ENCODE peak calls at places on chromosomes 4 and X, in five cellular contexts. L is endodermal cell, B is left ventricle myocardium inferior, X is astrocyte, Q is H9. H is an unnamed sample. For H3K27me3 and H3K4me1, the result is how much of the 10 kb centered on the place peaks cover.

GRCh38 chr4:69095301-69095731 is 958 bp upstream of the UGT2B7 start:
- DNase-seq in B (no peak), X (peak), L (no peak), Q (no peak), H (no peak)

GRCh38 chrX:136674270-136674986 is 26.5 kb downstream of the CD40LG start:
- DNase-seq in Q (no peak), B (no peak), X (no peak), L (no peak), H (no peak)

GRCh38 chr4:138090145-138090917 is 151.8 kb downstream of the SLC7A11 start:
- DNase-seq in L (peak), B (peak), Q (peak), X (peak), H (no peak)

GRCh38 chrX:119512145-119512800 is 44.0 kb downstream of the SLC25A5 start:
- DNase-seq in B (peak), L (peak), X (peak), Q (peak), H (peak)

GRCh38 chr4:169348541-169348940 is 77.8 kb upstream of the SH3RF1 start:
- DNase-seq in X (no peak), B (no peak), L (no peak), Q (no peak), H (no peak)

GRCh38 chrX:134571831-134572230 is 86.4 kb downstream of the PLAC1 start:
- DNase-seq in X (no peak), Q (no peak), L (no peak), B (no peak), H (no peak)

GRCh38 chr4:61379406-61379805 is 179.3 kb downstream of the ADGRL3 start:
- DNase-seq in B (no peak), X (no peak), Q (no peak), L (no peak), H (no peak)

GRCh38 chr4:159498371-159499115 is 395.7 kb downstream of the RAPGEF2 start:
- DNase-seq in L (no peak), Q (no peak), X (no peak), B (no peak), H (no peak)

GRCh38 chr4:41975341-41975740 is 6.2 kb upstream of the DCAF4L1 start:
- DNase-seq in Q (no peak), B (no peak), X (no peak), L (no peak), H (no peak)

GRCh38 chrX:110032534-110033161 is 29.7 kb downstream of the TMEM164 start:
- DNase-seq in L (no peak), Q (no peak), B (no peak), X (no peak), H (no peak)

GRCh38 chr4:175306436-175306835 is 388.3 kb downstream of the ADAM29 start:
- DNase-seq in Q (no peak), L (no peak), B (no peak), X (no peak), H (no peak)

GRCh38 chr4:35993606-35994005 is 250.7 kb downstream of the ARAP2 start:
- DNase-seq in B (no peak), L (no peak), Q (no peak), X (no peak), H (no peak)

GRCh38 chr4:74671074-74671698 is 123.1 kb downstream of the BTC start:
- DNase-seq in X (peak), B (peak), L (peak), Q (peak), H (no peak)

GRCh38 chr4:94642561-94642866 is 115.2 kb upstream of the BMPR1B start:
- DNase-seq in L (no peak), Q (no peak), B (no peak), X (peak), H (no peak)

GRCh38 chr4:1983846-1984405 is 24.8 kb downstream of the NELFA start:
- DNase-seq in B (peak), L (no peak), Q (no peak), X (no peak), H (no peak)

GRCh38 chrX:16834811-16835210 is 35.4 kb downstream of the RBBP7 start:
- DNase-seq in Q (no peak), B (no peak), L (no peak), X (peak), H (no peak)

GRCh38 chrX:134173541-134174272 is 63.3 kb upstream of the CCDC160 start:
- DNase-seq in B (no peak), X (no peak), Q (peak), L (peak), H (no peak)

GRCh38 chr4:114077610-114078009 is 98.2 kb upstream of the ARSJ start:
- DNase-seq in B (no peak), X (peak), L (no peak), Q (no peak), H (no peak)

GRCh38 chr4:117375101-117375500 is 289.7 kb upstream of the TRAM1L1 start:
- DNase-seq in Q (no peak), B (no peak), X (peak), L (no peak), H (no peak)

GRCh38 chr4:15240764-15241163 is 187.1 kb upstream of the C1QTNF7 start:
- DNase-seq in X (peak), Q (no peak), B (no peak), L (no peak), H (no peak)

GRCh38 chrX:138986866-138987265 is 275.3 kb upstream of the FGF13 start:
- DNase-seq in L (no peak), B (no peak), X (peak), Q (no peak), H (no peak)

GRCh38 chr4:138981930-138982390 is 33.6 kb upstream of the NOCT start:
- DNase-seq in L (no peak), X (peak), B (no peak), Q (peak), H (no peak)

GRCh38 chr4:8542776-8543525 is 37.2 kb upstream of the GPR78 start:
- DNase-seq in X (no peak), B (no peak), Q (no peak), L (no peak), H (no peak)

GRCh38 chrX:109952050-109952449 is 50.9 kb upstream of the TMEM164 start:
- DNase-seq in X (peak), B (no peak), Q (no peak), L (no peak), H (no peak)

GRCh38 chrX:136491832-136492231 is 4.1 kb downstream of the BRS3 start:
- DNase-seq in L (peak), Q (no peak), B (no peak), X (no peak), H (no peak)

GRCh38 chr4:151087467-151087866 is 12.0 kb upstream of the RPS3A start:
- DNase-seq in L (peak), X (no peak), Q (peak), B (no peak), H (no peak)

GRCh38 chr4:15420642-15421041 is 7.2 kb upstream of the C1QTNF7 start:
- DNase-seq in Q (no peak), X (peak), B (no peak), L (no peak), H (no peak)

GRCh38 chrX:17638731-17639130 is 98.6 kb upstream of the SCML1 start:
- DNase-seq in L (no peak), Q (no peak), X (no peak), B (no peak), H (no peak)

GRCh38 chr4:106495498-106495897 is 126.9 kb upstream of the GIMD1 start:
- DNase-seq in X (peak), Q (no peak), B (no peak), L (no peak), H (no peak)

GRCh38 chrX:13293700-13294099 is 26.2 kb downstream of the ATXN3L start:
- DNase-seq in L (no peak), B (no peak), Q (no peak), X (peak), H (no peak)

GRCh38 chrX:5916945-5917344 is 311.7 kb downstream of the NLGN4X start:
- DNase-seq in Q (no peak), B (no peak), L (peak), X (no peak), H (no peak)

GRCh38 chr4:27692098-27692679 is 831.5 kb downstream of the STIM2 start:
- DNase-seq in X (peak), L (peak), Q (peak), B (no peak), H (no peak)

GRCh38 chr4:113979157-113979972 is at the start of gene ARSJ:
- DNase-seq in L (peak), Q (peak), X (peak), B (peak), H (peak)

GRCh38 chr4:78596111-78596742 is 44.7 kb downstream of the ANXA3 start:
- DNase-seq in B (no peak), L (no peak), X (no peak), Q (no peak), H (no peak)

GRCh38 chrX:33194876-33195433 is 16.4 kb downstream of the DMD start:
- DNase-seq in L (no peak), X (peak), Q (no peak), B (no peak), H (no peak)

GRCh38 chr4:107261241-107261874 is 225.2 kb upstream of the DKK2 start:
- DNase-seq in X (peak), Q (no peak), B (no peak), L (no peak), H (no peak)

GRCh38 chrX:130715299-130715698 is 187.7 kb downstream of the ENOX2 start:
- DNase-seq in B (no peak), Q (no peak), L (no peak), X (peak), H (no peak)

GRCh38 chr4:108446554-108446953 is 173.8 kb upstream of the RPL34 start:
- DNase-seq in Q (no peak), B (no peak), L (no peak), X (no peak), H (no peak)

GRCh38 chrX:37685452-37686347 is at the start of gene XK:
- DNase-seq in L (peak), Q (peak), B (peak), X (peak), H (peak)

GRCh38 chrX:65241059-65241721 is 264.9 kb upstream of the ZC4H2 start:
- DNase-seq in X (no peak), B (no peak), L (peak), Q (no peak), H (no peak)

GRCh38 chr4:125314676-125315570 is at the start of gene FAT4:
- DNase-seq in Q (peak), B (peak), L (peak), X (peak), H (peak)
- H3K27me3 ChIP-seq in Q (under half), B (under half), L (under half), X (under half), H (under half)

GRCh38 chr4:153520227-153520626 is 54.1 kb downstream of the TMEM131L start:
- DNase-seq in L (no peak), X (no peak), B (no peak), Q (no peak), H (no peak)

GRCh38 chr4:153519677-153520076 is 53.5 kb downstream of the TMEM131L start:
- DNase-seq in B (no peak), X (no peak), Q (no peak), L (no peak), H (no peak)

GRCh38 chr4:153518637-153519384 is 52.7 kb downstream of the TMEM131L start:
- DNase-seq in Q (no peak), X (no peak), L (no peak), B (no peak), H (no peak)

GRCh38 chr4:153518001-153518400 is 51.8 kb downstream of the TMEM131L start:
- DNase-seq in B (no peak), X (no peak), L (no peak), Q (no peak), H (no peak)

DNA sequence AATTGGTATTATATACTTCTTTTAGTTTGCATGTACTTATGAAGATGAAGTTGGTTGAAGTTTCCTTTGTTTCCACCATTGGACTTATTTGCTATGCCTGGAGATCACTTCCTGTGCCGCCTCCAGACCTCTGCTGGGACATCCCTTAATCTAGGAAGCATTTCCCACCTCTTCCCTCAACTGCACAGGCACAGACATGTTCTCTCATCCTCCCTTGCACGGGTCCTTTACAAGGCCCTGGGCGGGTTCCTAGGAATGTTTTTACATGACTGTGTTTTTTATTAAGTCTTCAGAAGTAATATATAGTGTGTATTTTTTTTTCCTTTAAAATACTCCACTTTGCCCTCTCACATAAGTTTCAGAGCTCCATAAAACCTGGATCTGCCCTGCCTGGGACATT is 51.0 kb downstream of the TMEM131L start:
- DNase-seq in B (no peak), X (no peak), L (no peak), Q (no peak), H (no peak)
- H3K4me1 ChIP-seq in B (half or more), X (under half), L (under half), Q (under half), H (under half)

GRCh38 chr4:65791807-65792308 is 121.6 kb upstream of the EPHA5 start:
- DNase-seq in Q (no peak), L (no peak), X (peak), B (no peak), H (no peak)
- H3K27me3 ChIP-seq in Q (under half), L (under half), X (under half), B (under half), H (under half)

DNA sequence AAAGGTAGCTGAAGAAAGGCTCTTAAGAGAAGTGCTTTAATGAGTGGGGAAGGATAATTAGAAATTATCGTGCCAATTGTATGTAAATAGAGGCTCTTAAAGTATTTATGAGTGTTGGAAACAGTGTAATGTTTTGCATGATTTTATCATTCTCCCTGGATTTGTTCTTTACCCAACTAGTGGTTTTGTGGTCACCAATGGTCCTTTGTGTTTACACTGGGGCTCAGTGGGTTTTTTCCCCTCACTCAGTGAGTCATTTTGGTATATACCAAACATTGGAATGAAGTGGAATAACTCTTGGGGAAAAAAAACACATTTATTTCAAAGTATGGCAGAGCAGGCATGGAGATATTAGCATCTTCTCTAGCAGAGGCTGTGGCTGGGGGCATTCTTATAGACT is 20.8 kb upstream of the LGI2 start:
- DNase-seq in X (peak), B (no peak), L (no peak), Q (no peak), H (no peak)
- H3K4me1 ChIP-seq in X (under half), B (under half), L (under half), Q (under half), H (under half)

GRCh38 chrX:31800219-31800618 is 728.4 kb upstream of the FTHL17 start:
- DNase-seq in X (no peak), B (no peak), Q (no peak), L (no peak), H (no peak)

DNA sequence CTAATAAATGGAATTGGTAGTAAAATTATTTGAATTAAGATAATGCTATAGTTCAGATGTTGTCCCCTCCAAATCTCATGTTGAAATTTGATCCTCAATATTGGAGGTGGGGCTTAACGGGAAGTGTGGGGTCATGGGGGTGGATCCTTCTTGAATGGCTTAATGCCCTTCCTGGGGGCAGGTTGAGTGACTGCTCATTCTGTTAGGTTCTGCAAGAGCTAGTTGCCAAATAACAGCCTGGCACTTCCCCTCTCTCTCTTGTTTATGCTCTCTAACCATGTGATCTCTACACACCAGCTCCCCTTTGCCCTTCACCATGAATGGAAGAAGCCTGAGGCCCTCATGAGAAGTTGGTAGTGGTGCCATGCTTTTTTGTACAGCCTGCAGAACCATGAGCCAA is 724.8 kb upstream of the FTHL17 start:
- DNase-seq in Q (no peak), B (no peak), L (no peak), X (no peak), H (no peak)
- H3K27me3 ChIP-seq in Q (under half), B (under half), L (under half), X (under half), H (under half)

GRCh38 chr4:141643557-141643956 is 7.2 kb downstream of the IL15 start:
- DNase-seq in Q (no peak), B (no peak), L (no peak), X (peak), H (no peak)
- H3K4me1 ChIP-seq in Q (under half), B (under half), L (under half), X (under half), H (under half)

GRCh38 chr4:99165978-99166377 is 21.9 kb upstream of the ADH4 start:
- DNase-seq in B (no peak), Q (no peak), L (no peak), X (no peak), H (no peak)
- H3K27me3 ChIP-seq in B (under half), Q (under half), L (under half), X (under half), H (under half)

GRCh38 chr4:156954598-156954997 is 17.0 kb downstream of the PDGFC start:
- DNase-seq in Q (no peak), L (no peak), X (no peak), B (no peak), H (no peak)
- H3K4me1 ChIP-seq in Q (under half), L (under half), X (under half), B (under half), H (under half)

DNA sequence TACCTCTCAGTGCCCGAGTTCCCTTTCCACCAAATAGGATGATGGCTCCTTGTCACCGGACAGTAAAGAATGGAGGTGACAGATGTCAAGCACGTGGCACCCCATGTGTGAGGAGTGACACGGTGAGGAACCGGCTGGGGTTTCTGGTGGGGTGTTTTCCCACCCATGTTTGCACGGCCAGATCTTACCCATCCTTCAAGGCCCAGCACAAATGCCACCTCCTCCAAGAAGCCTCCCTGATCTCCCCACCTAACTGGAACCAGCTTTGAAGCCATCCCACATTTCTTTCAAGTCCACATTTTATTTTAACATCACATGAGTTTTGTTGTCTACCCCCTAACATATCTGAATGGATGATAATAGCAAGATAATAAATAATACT is 63.0 kb downstream of the WFS1 start:
- DNase-seq in X (no peak), Q (no peak), B (no peak), L (no peak), H (no peak)
- H3K27me3 ChIP-seq in X (under half), Q (under half), B (half or more), L (under half), H (under half)

GRCh38 chr4:153582954-153583456 is 101.1 kb upstream of the TLR2 start:
- DNase-seq in Q (no peak), X (no peak), L (no peak), B (no peak), H (no peak)

GRCh38 chr4:153579872-153580271 is 104.2 kb upstream of the TLR2 start:
- DNase-seq in L (no peak), B (no peak), Q (no peak), X (no peak), H (no peak)

GRCh38 chr4:153577053-153577452 is 107.0 kb upstream of the TLR2 start:
- DNase-seq in X (no peak), L (no peak), Q (no peak), B (no peak), H (no peak)

GRCh38 chr4:153576443-153576774 is 107.7 kb upstream of the TLR2 start:
- DNase-seq in L (no peak), X (no peak), B (no peak), Q (no peak), H (no peak)

DNA sequence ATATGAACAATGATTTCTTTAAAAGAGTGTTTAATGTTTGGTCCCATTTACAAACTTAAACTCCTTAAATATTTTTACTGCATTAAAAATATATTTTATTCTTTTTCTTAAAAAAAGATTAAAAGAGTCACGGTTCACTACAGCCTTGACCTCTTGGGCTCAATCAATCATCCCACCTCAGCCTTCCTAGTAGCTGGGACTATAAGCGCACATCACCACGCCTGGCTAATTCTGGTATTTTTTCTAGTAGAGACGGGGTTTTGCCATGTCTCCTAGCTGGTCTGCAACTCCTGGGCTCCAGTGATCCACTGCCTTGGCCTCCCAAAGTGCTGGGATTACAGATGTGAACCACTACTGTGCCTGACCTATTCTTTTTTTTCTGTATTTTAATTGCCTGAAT is 104.7 kb upstream of the TLR2 start:
- DNase-seq in B (no peak), L (no peak), X (no peak), Q (no peak), H (no peak)
- H3K4me1 ChIP-seq in B (under half), L (under half), X (under half), Q (under half), H (under half)